ENCODE peak calls at places on chromosomes 2 and 18, in four cellular contexts. B is K562, V is HepG2, J is HCT116. N is an unnamed sample.

GRCh38 chr2:143029141-143029540 is 100.1 kb upstream of the ARHGAP15 start:
- DNase-seq in J (no peak), B (no peak), V (no peak), N (no peak)

GRCh38 chr2:42492691-42493467 is 903 bp downstream of the KCNG3 start:
- DNase-seq in B (no peak), J (no peak), V (no peak), N (peak; percentile 42)

GRCh38 chr2:163132850-163133249 is 294.3 kb upstream of the KCNH7 start:
- DNase-seq in V (peak; percentile 5), B (no peak), J (peak; percentile 4), N (peak; percentile 2)

GRCh38 chr2:71772510-71773172 is 319.3 kb downstream of the DYSF start:
- DNase-seq in J (no peak), B (no peak), V (no peak), N (no peak)

GRCh38 chr18:55079481-55080350 is 120.5 kb upstream of the CCDC68 start:
- DNase-seq in B (no peak), J (no peak), V (no peak), N (no peak)

GRCh38 chr2:203909192-203909945 is 27.2 kb upstream of the ICOS start:
- DNase-seq in J (peak; percentile 13), V (peak; percentile 41), B (peak; percentile 7), N (peak; percentile 48)

GRCh38 chr18:51051105-51051712 is 21.2 kb downstream of the SMAD4 start:
- DNase-seq in J (peak; percentile 38), V (peak; percentile 33), B (no peak), N (peak; percentile 47)

GRCh38 chr2:39845460-39846146 is 66.5 kb upstream of the THUMPD2 start:
- DNase-seq in V (no peak), J (peak; percentile 68), B (no peak), N (no peak)

GRCh38 chr18:10440874-10441273 is 13.6 kb upstream of the APCDD1 start:
- DNase-seq in B (no peak), V (no peak), J (no peak), N (no peak)

GRCh38 chr2:219997341-219997851 is 370.0 kb downstream of the SLC4A3 start:
- DNase-seq in J (no peak), B (peak; percentile 14), V (no peak), N (peak; percentile 2)

GRCh38 chr18:12742453-12742852 is 39.6 kb downstream of the PSMG2 start:
- DNase-seq in V (no peak), J (no peak), B (no peak), N (no peak)

GRCh38 chr2:128414351-128414750 is 95.7 kb upstream of the HS6ST1 start:
- DNase-seq in B (no peak), J (no peak), V (no peak), N (peak; percentile 36)

GRCh38 chr18:42586603-42587002 is 528.9 kb downstream of the RIT2 start:
- DNase-seq in V (no peak), J (no peak), B (no peak), N (no peak)

GRCh38 chr2:117071556-117072102 is 742.9 kb upstream of the DDX18 start:
- DNase-seq in V (no peak), J (no peak), B (no peak), N (no peak)

GRCh38 chr2:158953926-158954763 is 14.3 kb upstream of the TANC1 start:
- DNase-seq in V (peak; percentile 77), B (no peak), J (no peak), N (peak; percentile 70)

GRCh38 chr2:45331034-45331786 is 279.9 kb downstream of the SRBD1 start:
- DNase-seq in B (no peak), J (no peak), V (peak; percentile 53), N (no peak)

GRCh38 chr2:85247591-85247990 is 80.2 kb downstream of the TGOLN2 start:
- DNase-seq in V (no peak), J (no peak), B (no peak), N (no peak)

GRCh38 chr2:85251070-85251616 is 76.6 kb downstream of the TGOLN2 start:
- DNase-seq in B (no peak), V (no peak), J (no peak), N (no peak)

GRCh38 chr2:85246348-85246747 is 81.4 kb downstream of the TGOLN2 start:
- DNase-seq in J (no peak), B (no peak), V (no peak), N (peak; percentile 52)

GRCh38 chr2:85248741-85249524 is 78.9 kb downstream of the TGOLN2 start:
- DNase-seq in J (peak; percentile 29), V (no peak), B (no peak), N (no peak)

GRCh38 chr2:85250045-85250444 is 77.7 kb downstream of the TGOLN2 start:
- DNase-seq in B (no peak), J (no peak), V (no peak), N (no peak)
- H3K4me2 ChIP-seq in B (no peak overlapping the region), J (no peak overlapping the region), V (no peak overlapping the region), N (no peak overlapping the region)

GRCh38 chr2:241310917-241311566 is 4.4 kb downstream of the HDLBP start:
- DNase-seq in B (no peak), J (no peak), V (no peak), N (no peak)
- TF ChIP-seq JUND in B (no peak), J (no peak), V (no peak), N (no peak)

DNA sequence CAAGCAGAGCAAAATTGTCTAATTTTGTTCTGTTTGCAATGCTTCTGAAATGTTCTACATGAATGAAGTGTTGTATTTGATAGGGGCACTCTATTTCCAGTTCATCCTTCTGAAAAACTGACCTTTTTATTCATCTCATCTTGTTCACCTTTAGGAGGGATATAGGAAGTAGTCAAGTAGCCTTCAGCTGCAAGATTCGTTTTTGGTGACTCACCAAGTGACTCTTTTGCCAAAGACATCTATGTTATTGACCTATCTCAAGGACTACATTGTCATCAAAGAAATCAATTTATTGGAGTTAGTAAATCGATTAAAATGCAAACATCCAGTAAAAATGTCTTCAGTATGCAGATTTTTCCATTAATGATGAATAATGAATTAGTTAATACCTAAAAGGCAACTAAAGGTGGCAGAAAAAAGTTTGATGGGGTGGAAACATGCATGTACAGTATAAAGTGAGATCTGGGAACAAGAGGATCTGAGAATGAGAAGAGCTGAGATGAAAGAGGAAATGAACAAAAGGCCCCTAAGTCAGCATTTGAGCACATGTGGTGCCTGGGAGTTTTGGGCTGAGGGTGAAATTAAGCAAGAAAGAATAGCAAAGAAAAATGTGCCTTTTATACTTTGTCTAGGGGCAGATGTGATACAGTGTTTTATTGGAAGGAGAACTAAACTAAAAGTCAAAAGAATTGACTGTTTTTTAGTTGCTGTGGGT is 255.1 kb upstream of the LINC00305 start:
- DNase-seq in V (no peak), J (no peak), B (no peak), N (no peak)
- H3K4me2 ChIP-seq in V (no peak overlapping the region), J (no peak overlapping the region), B (no peak overlapping the region), N (no peak overlapping the region)

DNA sequence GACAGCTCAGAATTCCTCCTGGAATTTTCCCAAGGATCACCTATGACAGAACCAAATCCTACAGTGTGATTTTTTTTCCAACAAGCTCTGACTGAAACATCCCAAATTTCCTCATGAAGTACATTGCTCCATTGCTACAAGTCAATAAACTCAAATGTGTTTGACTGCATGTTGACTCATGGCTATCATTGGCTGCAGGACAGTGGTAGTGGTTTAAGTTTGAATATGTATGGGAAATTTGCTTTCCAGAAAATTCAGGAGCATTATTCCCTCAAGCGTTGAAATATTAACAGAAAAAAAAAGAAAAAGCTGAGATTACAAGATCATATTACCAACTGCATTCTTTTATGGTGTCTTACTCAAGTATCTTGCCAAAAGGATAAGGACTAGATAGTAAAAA is 402.8 kb upstream of the DSEL start:
- DNase-seq in V (no peak), B (no peak), J (no peak), N (no peak)
- TF ChIP-seq JUND in V (no peak), B (no peak), J (no peak), N (no peak)